ENCODE peak calls at places on chromosomes 11 and 22, in eight cellular contexts. Q, R, N, W, X, Y, V and M are unnamed samples.
A peak's percentile ranks its signal among the peaks of the same experiment; 100 is the strongest.

GRCh38 chr11:6646040-6646439 is 9.6 kb downstream of the DCHS1 start:
- DNase-seq in V (peak; percentile 42), Y (no peak), X (no peak), N (peak; percentile 65), R (no peak), W (no peak), Q (peak; percentile 83), M (no peak)

GRCh38 chr11:15707971-15708370 is 593.2 kb downstream of the INSC start:
- DNase-seq in N (peak; percentile 78), Q (peak; percentile 82), X (peak; percentile 63), R (no peak), V (peak; percentile 43), Y (no peak), W (peak; percentile 40), M (peak; percentile 39)

GRCh38 chr11:126410649-126411048 is 55.2 kb downstream of the ST3GAL4 start:
- DNase-seq in R (no peak), Q (no peak), Y (no peak), V (no peak), N (peak; percentile 71), X (no peak), W (peak; percentile 49), M (no peak)

GRCh38 chr11:116808262-116809175 is 14.6 kb downstream of the APOA4 start:
- DNase-seq in R (no peak), V (no peak), X (no peak), Y (no peak), N (peak; percentile 87), W (no peak), Q (no peak), M (no peak)

GRCh38 chr22:37020192-37020479 is 594 bp downstream of the MPST start:
- DNase-seq in W (peak; percentile 64), V (no peak), N (peak; percentile 59), Y (no peak), R (no peak), X (peak; percentile 63), Q (peak; percentile 72), M (no peak)

GRCh38 chr11:118746988-118747585 is 43.9 kb downstream of the DDX6 start:
- DNase-seq in Y (no peak), R (no peak), W (no peak), X (no peak), Q (no peak), N (peak; percentile 15), V (no peak), M (no peak)

GRCh38 chr11:69398529-69399492 is 82.7 kb upstream of the LINC01488 start:
- DNase-seq in Y (no peak), Q (peak; percentile 42), X (no peak), W (no peak), R (no peak), N (peak; percentile 30), V (no peak), M (no peak)

GRCh38 chr11:2798951-2799761 is 86.4 kb downstream of the CDKN1C start:
- DNase-seq in W (peak; percentile 11), Y (peak; percentile 36), N (no peak), Q (no peak), V (no peak), R (peak; percentile 2), X (no peak), M (peak; percentile 1)

GRCh38 chr11:76781046-76781801 is 1.9 kb upstream of the TSKU start:
- DNase-seq in R (no peak), Q (no peak), V (no peak), Y (no peak), N (no peak), X (no peak), W (no peak), M (no peak)

GRCh38 chr11:111779118-111779517 is 12.9 kb upstream of the PPP2R1B start:
- DNase-seq in W (no peak), Y (no peak), N (no peak), R (no peak), V (no peak), X (no peak), Q (no peak), M (no peak)

GRCh38 chr22:38144025-38144405 is 33.5 kb upstream of the BAIAP2L2 start:
- DNase-seq in N (no peak), Q (peak; percentile 31), V (no peak), Y (no peak), X (peak; percentile 52), W (no peak), R (no peak), M (no peak)

GRCh38 chr11:18798941-18799469 is 7.4 kb upstream of the PTPN5 start:
- DNase-seq in W (no peak), N (no peak), Q (no peak), X (peak; percentile 39), V (no peak), R (no peak), Y (no peak), M (no peak)

GRCh38 chr22:43481528-43482309 is 69.9 kb downstream of the MPPED1 start:
- DNase-seq in Y (no peak), Q (no peak), N (no peak), X (no peak), W (no peak), V (no peak), R (no peak), M (no peak)
- TF ChIP-seq CTCF in Y (no peak), Q (no peak), N (no peak), X (no peak), W (no peak), V (no peak), R (peak; percentile 28), M (no peak)

GRCh38 chr22:43012390-43012789 is 2.6 kb downstream of the PACSIN2 start:
- DNase-seq in V (no peak), Q (no peak), N (no peak), R (no peak), W (no peak), X (no peak), Y (no peak), M (no peak)

GRCh38 chr22:43009444-43009843 is 5.5 kb downstream of the PACSIN2 start:
- DNase-seq in W (no peak), Y (no peak), Q (no peak), X (no peak), N (no peak), R (no peak), V (no peak), M (no peak)

GRCh38 chr22:43013355-43014061 is 1.4 kb downstream of the PACSIN2 start:
- DNase-seq in X (peak; percentile 75), V (no peak), Y (no peak), N (peak; percentile 42), Q (no peak), W (no peak), R (no peak), M (peak; percentile 60)

GRCh38 chr22:43008921-43009320 is 6.0 kb downstream of the PACSIN2 start:
- DNase-seq in R (no peak), Y (no peak), V (no peak), W (no peak), X (peak; percentile 72), Q (no peak), N (no peak), M (no peak)

DNA sequence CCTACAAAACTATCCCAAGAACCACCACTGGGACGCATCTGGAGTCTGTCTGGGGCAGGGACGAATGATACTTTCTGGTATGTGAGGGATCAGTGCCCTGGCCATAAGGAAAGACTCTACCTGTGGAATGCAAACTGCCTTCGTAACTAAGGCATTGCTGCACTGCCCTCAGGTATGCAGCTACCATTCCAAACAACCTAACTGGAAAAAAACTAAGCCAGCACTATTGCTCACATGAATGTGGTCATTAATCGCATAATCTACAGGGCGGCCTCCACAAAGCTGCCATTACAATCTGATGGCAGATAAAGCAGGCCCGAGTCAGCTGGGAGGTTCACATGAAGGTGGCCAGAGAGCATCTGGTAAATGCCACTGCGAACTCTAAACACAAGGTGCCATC is 3.9 kb downstream of the PACSIN2 start:
- DNase-seq in Q (no peak), X (peak; percentile 95), W (no peak), Y (no peak), V (no peak), N (no peak), R (no peak), M (no peak)
- TF ChIP-seq CTCF in Q (no peak), X (no peak), W (no peak), Y (no peak), V (no peak), N (no peak), R (peak; percentile 31), M (no peak)

GRCh38 chr11:102367364-102367763 is 20.4 kb downstream of the BIRC2 start:
- DNase-seq in V (no peak), Q (no peak), Y (no peak), R (no peak), X (peak; percentile 63), W (no peak), N (peak; percentile 59), M (no peak)
- TF ChIP-seq CTCF in V (peak; percentile 19), Q (no peak), Y (no peak), R (no peak), X (peak; percentile 67), W (no peak), N (no peak), M (no peak)

DNA sequence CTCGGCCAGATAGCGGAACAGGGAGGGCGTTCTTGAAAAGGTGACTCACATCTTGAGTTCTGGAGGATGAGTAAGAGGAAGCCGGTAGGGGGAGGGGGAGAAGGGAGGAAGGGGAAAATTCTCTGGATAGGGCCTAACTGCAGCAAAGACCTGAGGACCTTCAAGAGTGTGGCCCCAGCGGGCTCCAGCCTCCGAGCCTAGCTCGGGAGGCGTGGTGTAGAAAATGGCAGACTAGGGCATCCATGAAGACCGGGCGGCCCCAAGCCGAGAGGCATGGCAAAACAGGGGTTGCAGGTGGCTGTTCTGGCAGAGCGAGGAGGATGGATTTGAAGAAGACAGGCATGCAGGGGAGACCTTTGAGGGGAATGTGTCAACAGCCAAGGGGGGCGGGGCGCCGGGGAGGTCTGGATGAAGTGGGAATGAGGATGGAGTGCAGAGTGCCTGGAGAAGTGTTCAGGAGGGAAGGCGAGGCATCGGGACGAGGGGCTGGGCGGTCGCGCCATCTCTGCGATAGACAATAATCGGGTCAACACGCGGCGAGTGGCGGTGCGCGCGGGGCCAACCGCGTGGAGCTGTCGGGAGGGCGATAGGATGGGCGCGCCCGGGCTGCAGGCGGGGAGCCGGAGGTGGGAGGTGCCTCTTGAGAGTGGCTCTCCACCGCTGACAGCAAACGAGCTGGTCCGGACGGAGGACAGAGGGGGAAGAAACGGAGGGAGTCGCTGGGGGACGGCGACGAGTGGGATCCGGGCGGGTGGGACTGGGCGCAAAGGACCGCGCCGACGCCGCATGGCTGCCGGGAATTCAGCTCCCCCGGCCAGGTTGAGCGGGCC is 40.0 kb upstream of the CREB3L1 start:
- DNase-seq in N (peak; percentile 87), R (no peak), V (no peak), Y (peak; percentile 57), W (peak; percentile 62), Q (peak; percentile 70), X (peak; percentile 81), M (no peak)
- TF ChIP-seq CTCF in N (no peak), R (no peak), V (no peak), Y (no peak), W (no peak), Q (no peak), X (no peak), M (no peak)

DNA sequence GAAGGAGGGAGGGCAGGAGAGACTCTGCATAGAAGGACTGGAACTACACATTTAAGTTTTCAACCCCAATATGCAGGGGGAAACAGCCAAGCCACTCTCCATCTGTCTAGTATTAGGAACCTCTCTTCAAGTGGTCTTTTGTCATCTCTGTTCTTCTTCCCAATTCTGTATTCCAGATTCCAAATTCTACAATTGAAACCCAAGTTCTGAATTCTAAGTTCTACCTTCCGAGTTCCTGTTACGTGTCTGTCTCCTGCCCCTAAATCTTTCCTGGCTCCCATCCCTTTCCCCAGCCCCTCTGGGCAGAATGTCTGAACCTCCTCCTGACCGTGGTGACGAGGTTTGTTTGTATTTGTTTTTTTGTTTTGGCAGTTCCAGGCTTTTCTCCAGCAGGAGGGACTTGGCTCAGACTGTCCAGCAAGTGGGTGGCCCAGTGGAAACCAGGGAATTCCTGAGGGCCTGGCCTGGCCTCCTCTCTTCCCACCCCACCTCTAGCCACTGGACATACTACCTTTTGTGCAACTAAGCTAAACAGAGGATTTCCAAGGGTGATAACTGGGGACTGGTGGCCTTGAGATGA is 1.6 kb upstream of the THOC5 start:
- DNase-seq in N (peak; percentile 32), Q (no peak), W (peak; percentile 63), Y (no peak), X (no peak), V (peak; percentile 2), R (no peak), M (no peak)
- TF ChIP-seq CTCF in N (no peak), Q (no peak), W (no peak), Y (no peak), X (no peak), V (no peak), R (no peak), M (no peak)